ENCODE peak calls at places on chromosomes 4 and X, in four cellular contexts. One of them, this sample, is unnamed.

GRCh38 chrX:56762220-56762619 is 33.2 kb downstream of the NBDY start:
- DNase-seq in HepG2: no peak
- DNase-seq in K562: no peak
- DNase-seq in H1: no peak
- DNase-seq in this sample: no peak

GRCh38 chrX:124506031-124506430 is 159.7 kb downstream of the SH2D1A start:
- DNase-seq in H1: no peak
- DNase-seq in HepG2: no peak
- DNase-seq in K562: no peak
- DNase-seq in this sample: no peak

GRCh38 chr4:112038861-112039260 is 106.4 kb upstream of the FAM241A start:
- DNase-seq in H1: no peak
- DNase-seq in K562: no peak
- DNase-seq in HepG2: no peak
- DNase-seq in this sample: no peak

GRCh38 chrX:54640721-54641120 is 110.7 kb downstream of the GNL3L start:
- DNase-seq in K562: no peak
- DNase-seq in H1: no peak
- DNase-seq in HepG2: peak; percentile 40
- DNase-seq in this sample: no peak

GRCh38 chr4:43379001-43379400 is 486.5 kb downstream of the GRXCR1 start:
- DNase-seq in HepG2: no peak
- DNase-seq in H1: no peak
- DNase-seq in K562: no peak
- DNase-seq in this sample: no peak

GRCh38 chr4:94758700-94759399 is 1.1 kb downstream of the BMPR1B start:
- DNase-seq in K562: no peak
- DNase-seq in H1: no peak
- DNase-seq in HepG2: no peak
- DNase-seq in this sample: no peak

GRCh38 chrX:105017641-105018040 is 202.9 kb downstream of the TEX13A start:
- DNase-seq in HepG2: no peak
- DNase-seq in H1: no peak
- DNase-seq in K562: no peak
- DNase-seq in this sample: no peak

GRCh38 chr4:183873389-183874185 is 31.5 kb upstream of the STOX2 start:
- DNase-seq in HepG2: no peak
- DNase-seq in K562: no peak
- DNase-seq in H1: no peak
- DNase-seq in this sample: no peak

GRCh38 chrX:120109378-120109777 is 6.3 kb downstream of the RHOXF1 start:
- DNase-seq in H1: no peak
- DNase-seq in HepG2: no peak
- DNase-seq in K562: no peak
- DNase-seq in this sample: no peak

GRCh38 chr4:61446957-61447356 is 246.8 kb downstream of the ADGRL3 start:
- DNase-seq in H1: no peak
- DNase-seq in HepG2: no peak
- DNase-seq in K562: no peak
- DNase-seq in this sample: no peak

GRCh38 chrX:13376857-13377441 is 57.1 kb upstream of the ATXN3L start:
- DNase-seq in K562: no peak
- DNase-seq in HepG2: no peak
- DNase-seq in H1: no peak
- DNase-seq in this sample: no peak

GRCh38 chr4:183987987-183988392 is 82.9 kb downstream of the STOX2 start:
- DNase-seq in K562: peak; percentile 11
- DNase-seq in HepG2: peak; percentile 7
- DNase-seq in H1: no peak
- DNase-seq in this sample: no peak

GRCh38 chr4:77820836-77821561 is 1.8 kb upstream of the CNOT6L start:
- DNase-seq in K562: no peak
- DNase-seq in H1: no peak
- DNase-seq in HepG2: no peak
- DNase-seq in this sample: no peak

GRCh38 chr4:159283697-159284492 is 181.0 kb downstream of the RAPGEF2 start:
- DNase-seq in H1: peak; percentile 50
- DNase-seq in K562: no peak
- DNase-seq in HepG2: no peak
- DNase-seq in this sample: no peak

DNA sequence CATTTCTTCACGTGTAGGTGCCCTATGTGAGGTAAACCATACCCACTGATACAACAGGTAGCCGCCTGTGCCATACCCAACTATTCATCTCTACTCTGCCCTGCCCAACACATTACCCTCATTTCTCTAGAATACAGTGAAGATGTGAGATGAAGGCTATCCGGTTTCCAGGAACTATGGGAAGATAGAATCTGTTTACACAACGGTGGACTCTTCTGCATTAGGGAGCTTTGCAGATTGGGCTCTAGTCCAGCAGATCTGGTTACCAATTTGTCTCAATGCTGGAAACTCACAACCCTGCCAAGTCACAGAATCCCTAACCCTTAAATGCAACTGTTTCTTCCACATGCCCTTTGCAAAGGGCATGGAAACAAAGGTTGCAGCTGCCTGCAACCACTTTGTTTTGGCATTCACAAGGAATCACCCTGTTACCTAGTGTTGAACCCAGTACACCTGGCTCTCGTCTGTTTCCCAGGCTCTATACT is 6.4 kb upstream of the SLAIN2 start:
- DNase-seq in K562: no peak
- DNase-seq in H1: no peak
- DNase-seq in HepG2: no peak
- DNase-seq in this sample: no peak
- TF ChIP-seq POLR2A in K562: no peak
- TF ChIP-seq POLR2A in H1: no peak
- TF ChIP-seq POLR2A in HepG2: no peak
- TF ChIP-seq POLR2A in this sample: no peak

DNA sequence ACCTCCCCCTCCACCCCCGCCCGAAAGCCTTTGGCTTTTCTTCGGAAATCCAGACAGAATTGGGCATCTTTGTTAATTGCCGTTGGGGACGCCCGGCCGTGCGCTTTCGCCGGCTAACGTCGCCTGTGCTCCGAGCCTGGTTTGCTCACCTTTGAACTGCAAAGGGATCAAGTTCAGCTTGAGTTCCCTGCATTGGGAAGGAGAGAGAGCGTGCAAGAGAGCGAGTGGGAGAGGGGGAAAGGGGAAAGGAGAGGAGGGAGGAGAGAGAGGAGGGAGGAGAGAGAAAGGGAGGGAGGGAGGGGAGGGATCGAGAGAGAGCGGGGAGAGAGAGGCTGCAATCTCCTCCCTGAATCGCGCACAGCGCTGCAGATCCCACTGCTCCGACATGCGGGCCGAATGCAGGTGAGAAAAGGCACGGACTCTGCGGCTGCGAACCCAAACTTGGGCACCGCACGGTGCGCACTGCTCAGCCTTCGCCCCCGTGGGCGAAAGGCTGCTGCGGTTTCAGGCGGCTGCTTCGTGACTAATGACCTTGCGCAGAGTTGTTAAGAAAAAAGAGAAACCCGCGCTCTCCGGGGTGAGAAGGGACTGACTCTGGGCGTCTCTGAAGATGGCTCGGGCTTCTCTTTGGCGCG is at the start of gene PCDH7:
- DNase-seq in HepG2: no peak
- DNase-seq in H1: no peak
- DNase-seq in K562: no peak
- DNase-seq in this sample: no peak
- TF ChIP-seq POLR2AphosphoS5 in HepG2: no peak
- TF ChIP-seq POLR2AphosphoS5 in H1: no peak
- TF ChIP-seq POLR2AphosphoS5 in K562: no peak
- TF ChIP-seq POLR2AphosphoS5 in this sample: no peak

DNA sequence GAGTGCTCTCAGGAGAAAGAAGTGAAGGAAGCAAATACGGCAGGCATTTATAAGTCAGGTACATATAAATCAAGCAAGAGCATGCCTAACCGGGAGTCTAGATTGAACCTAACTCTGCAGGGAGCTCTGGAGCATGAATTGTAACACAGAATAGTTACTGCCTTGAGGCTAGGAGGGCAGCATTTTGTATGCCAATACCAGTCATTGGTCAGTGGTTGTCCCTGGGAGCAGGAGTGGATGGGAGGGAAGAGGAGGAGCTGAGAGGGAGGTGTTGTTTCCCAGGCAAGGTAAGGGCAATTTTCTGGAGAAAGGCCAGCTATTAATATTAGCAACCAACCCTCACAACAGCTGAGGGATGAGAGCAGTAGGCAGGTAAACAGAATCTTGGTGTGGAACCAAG is 224.7 kb upstream of the DCAF8L1 start:
- DNase-seq in HepG2: no peak
- DNase-seq in K562: no peak
- DNase-seq in H1: no peak
- DNase-seq in this sample: no peak
- TF ChIP-seq TAF1 in HepG2: no peak
- TF ChIP-seq TAF1 in K562: no peak
- TF ChIP-seq TAF1 in H1: no peak
- TF ChIP-seq TAF1 in this sample: no peak

GRCh38 chr4:73707269-73707875 is 33.0 kb upstream of the CXCL8 start:
- DNase-seq in K562: no peak
- DNase-seq in H1: no peak
- DNase-seq in HepG2: no peak
- DNase-seq in this sample: no peak
- TF ChIP-seq POLR2A in K562: no peak
- TF ChIP-seq POLR2A in H1: no peak
- TF ChIP-seq POLR2A in HepG2: no peak
- TF ChIP-seq POLR2A in this sample: no peak

GRCh38 chr4:3640587-3640962 is 108.4 kb upstream of the LRPAP1 start:
- DNase-seq in HepG2: no peak
- DNase-seq in K562: peak; percentile 25
- DNase-seq in H1: no peak
- DNase-seq in this sample: no peak
- TF ChIP-seq POLR2AphosphoS5 in HepG2: no peak
- TF ChIP-seq POLR2AphosphoS5 in K562: no peak
- TF ChIP-seq POLR2AphosphoS5 in H1: no peak
- TF ChIP-seq POLR2AphosphoS5 in this sample: no peak

DNA sequence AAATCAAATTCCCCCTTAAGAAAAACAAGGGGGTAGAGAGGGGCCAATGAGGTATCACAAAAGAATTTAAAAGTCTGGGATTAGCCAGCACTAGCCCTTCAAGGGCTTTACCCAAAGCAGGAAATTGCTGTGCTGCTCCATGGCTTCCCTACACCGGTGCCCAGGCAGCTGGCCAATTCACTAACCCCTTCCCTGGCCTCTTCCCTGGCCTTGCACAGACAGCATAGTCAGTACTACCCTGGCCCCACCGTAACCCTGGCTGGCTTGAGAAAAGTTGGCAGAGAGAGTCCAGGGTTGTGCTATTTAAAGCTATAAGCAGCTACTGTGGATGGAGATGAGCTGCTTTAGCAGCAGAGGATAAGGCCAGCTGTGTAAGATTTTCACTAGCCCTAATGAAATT is 43.1 kb downstream of the ADAMTS3 start:
- DNase-seq in H1: no peak
- DNase-seq in K562: no peak
- DNase-seq in HepG2: no peak
- DNase-seq in this sample: no peak
- TF ChIP-seq TAF1 in H1: no peak
- TF ChIP-seq TAF1 in K562: no peak
- TF ChIP-seq TAF1 in HepG2: no peak
- TF ChIP-seq TAF1 in this sample: no peak

DNA sequence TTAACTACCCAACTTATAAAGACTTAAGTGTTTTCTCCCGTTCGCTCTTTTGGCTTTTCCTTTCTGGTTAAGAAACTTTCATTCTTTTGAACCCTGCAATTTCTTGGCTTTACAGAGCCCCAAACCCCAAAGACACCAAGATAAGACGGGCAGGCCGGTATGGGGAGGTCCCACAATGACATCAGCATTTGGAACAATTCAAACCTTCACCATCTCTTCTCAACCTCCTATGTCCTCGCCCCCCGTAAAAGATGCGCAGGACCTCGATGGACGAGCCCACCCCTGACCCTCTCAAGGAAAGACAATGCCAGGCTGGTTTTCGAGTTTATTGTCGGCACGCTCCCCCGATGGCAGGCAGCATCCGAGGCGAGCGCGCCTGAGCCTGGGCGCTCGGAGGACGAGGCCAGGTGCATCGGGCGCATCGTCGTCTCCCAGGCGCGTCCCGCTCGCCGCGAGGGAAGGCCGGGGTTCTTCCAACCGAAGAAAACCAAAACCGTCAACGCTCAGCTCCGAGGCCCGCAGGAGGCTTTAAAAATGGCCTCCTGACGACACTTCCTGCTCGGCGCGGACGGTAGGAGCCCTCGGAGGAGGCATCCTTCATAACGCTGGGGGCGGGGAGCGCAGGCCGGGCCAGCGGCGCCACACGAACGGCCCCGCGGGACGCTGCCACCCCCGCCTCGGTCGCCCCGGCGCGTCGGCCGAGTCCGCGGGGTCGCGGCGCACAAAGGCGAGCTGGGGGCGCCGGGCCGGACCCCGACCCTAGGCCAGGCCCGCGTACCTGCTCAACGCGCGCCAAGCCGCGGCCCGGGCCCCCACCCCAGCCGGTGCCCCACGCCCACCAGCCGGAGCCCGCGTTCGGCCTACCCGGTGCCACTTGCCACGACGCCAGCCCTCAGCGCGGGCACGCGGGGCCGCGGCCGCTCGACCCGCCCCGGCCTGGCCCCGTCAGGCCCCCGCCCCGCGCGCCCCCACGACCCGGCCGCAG is 664 bp downstream of the ZNF518B start:
- DNase-seq in K562: peak; percentile 26
- DNase-seq in H1: no peak
- DNase-seq in HepG2: no peak
- DNase-seq in this sample: peak; percentile 60
- TF ChIP-seq POLR2A in K562: peak; percentile 15
- TF ChIP-seq POLR2A in H1: peak; percentile 28
- TF ChIP-seq POLR2A in HepG2: no peak
- TF ChIP-seq POLR2A in this sample: no peak

DNA sequence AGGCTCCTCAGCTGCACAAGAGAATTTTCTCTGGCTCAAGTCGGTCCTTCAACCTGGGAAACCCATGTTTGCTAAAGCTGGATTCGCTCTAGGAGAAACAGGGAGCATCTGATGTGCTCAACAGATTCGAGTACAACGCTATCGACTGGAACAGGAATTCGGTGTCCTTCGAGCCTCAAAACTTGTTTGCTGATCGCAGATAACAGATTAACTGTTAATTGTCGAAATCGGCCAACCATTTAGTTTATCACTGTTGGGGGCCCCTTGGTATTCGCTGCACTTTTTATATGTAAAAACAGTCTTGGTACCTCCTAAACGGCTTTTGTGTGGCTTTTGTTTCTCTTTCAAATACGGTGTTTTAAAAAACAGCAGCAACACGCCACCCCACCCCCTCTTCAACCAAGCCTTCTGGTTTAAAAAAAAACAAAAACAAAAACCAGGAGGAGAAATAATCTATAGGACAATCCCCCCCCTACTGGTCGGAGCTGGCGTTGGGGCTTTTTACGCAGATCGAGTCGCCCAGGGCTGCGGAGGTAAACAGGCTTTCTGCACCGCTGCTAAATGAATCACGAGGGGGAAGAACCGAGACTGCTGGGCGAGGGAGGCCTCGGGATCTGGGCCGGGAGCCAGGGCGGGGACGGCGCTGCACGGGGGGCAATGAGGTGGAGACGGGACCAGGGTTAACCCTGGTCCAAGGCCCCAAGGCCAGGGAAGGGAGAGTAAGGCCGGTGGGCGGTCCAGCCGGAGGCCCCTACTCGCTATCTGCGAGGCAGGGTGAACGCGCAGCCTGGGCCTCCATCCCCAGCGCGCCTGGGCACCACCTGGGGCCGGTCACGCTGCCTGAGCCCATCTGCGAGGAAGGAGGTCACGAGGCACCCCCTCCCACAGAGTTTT is 71.7 kb upstream of the BCOR start:
- DNase-seq in H1: peak; percentile 75
- DNase-seq in HepG2: peak; percentile 70
- DNase-seq in K562: peak; percentile 62
- DNase-seq in this sample: no peak
- TF ChIP-seq POLR2AphosphoS5 in H1: peak; percentile 35
- TF ChIP-seq POLR2AphosphoS5 in HepG2: no peak
- TF ChIP-seq POLR2AphosphoS5 in K562: no peak
- TF ChIP-seq POLR2AphosphoS5 in this sample: no peak

This sample was measured in GM12891.